ENCODE peak calls at places on chromosomes 7 and 10, in eight cellular contexts. O is stimulated activated CD4-positive, alpha-beta T cell treated with anti-CD3 and anti-CD28 coated beads, Interleukin-12 subunit alpha, Interleukin-12 subunit beta, amount 100 ng/mL, for 4 hours; C is stimulated activated CD8-positive, alpha-beta memory T cell treated with anti-CD3 and anti-CD28 coated beads, Interleukin-2, amount 100 ng/mL, for 48 hours; N is upper lobe of right lung; G is uterus; E is stromal cell of bone marrow; F is A172; D is Panc1. K is an unnamed sample.

GRCh38 chr10:51788270-51788669 is 88.9 kb upstream of the CSTF2T start:
- DNase-seq in D (no peak), F (no peak), O (no peak), E (no peak), C (no peak), N (no peak), G (no peak), K (no peak)

GRCh38 chr7:143252002-143252401 is 11.2 kb upstream of the GSTK1 start:
- DNase-seq in N (no peak), G (no peak), E (no peak), O (no peak), D (no peak), F (no peak), C (no peak), K (no peak)

GRCh38 chr10:22010973-22011408 is 7.5 kb upstream of the DNAJC1 start:
- DNase-seq in G (no peak), E (no peak), C (no peak), O (no peak), D (no peak), N (no peak), F (peak), K (no peak)

GRCh38 chr10:121710207-121710606 is 112.0 kb upstream of the FGFR2 start:
- DNase-seq in F (no peak), N (no peak), C (no peak), D (no peak), G (no peak), O (no peak), E (no peak), K (no peak)

GRCh38 chr10:128491686-128492085 is 365.5 kb upstream of the MKI67 start:
- DNase-seq in F (no peak), D (no peak), C (no peak), O (no peak), E (no peak), N (peak), G (no peak), K (no peak)

GRCh38 chr7:4713183-4713784 is 31.2 kb downstream of the FOXK1 start:
- DNase-seq in D (no peak), N (peak), E (peak), G (no peak), C (no peak), O (no peak), F (no peak), K (no peak)

GRCh38 chr7:107813524-107813923 is 10.5 kb upstream of the SLC26A3 start:
- DNase-seq in E (no peak), O (no peak), N (no peak), F (no peak), G (no peak), D (no peak), C (peak), K (no peak)

GRCh38 chr7:108059526-108059925 is 56.6 kb upstream of the LAMB1 start:
- DNase-seq in E (no peak), D (no peak), F (no peak), C (no peak), G (no peak), N (no peak), O (no peak), K (no peak)

GRCh38 chr7:40638872-40639271 is 504.1 kb downstream of the SUGCT start:
- DNase-seq in G (no peak), D (no peak), N (no peak), O (no peak), C (no peak), F (no peak), E (no peak), K (no peak)

GRCh38 chr7:16431646-16432424 is 10.5 kb upstream of the CRPPA start:
- DNase-seq in O (no peak), D (no peak), F (peak), N (no peak), E (no peak), G (no peak), C (no peak), K (no peak)

GRCh38 chr10:78470267-78471103 is 436.8 kb downstream of the RPS24 start:
- DNase-seq in C (no peak), N (no peak), D (no peak), G (no peak), F (peak), E (no peak), O (no peak), K (no peak)

GRCh38 chr7:22433710-22434460 is 66.1 kb downstream of the STEAP1B start:
- DNase-seq in O (no peak), D (no peak), F (peak), G (peak), E (no peak), N (no peak), C (no peak), K (no peak)